ENCODE peak calls at places on chromosome 14, in seven cellular contexts. One of them, this sample, is unnamed.

GRCh38 chr14:103552811-103553210 is 9.6 kb downstream of the BAG5 start:
- DNase-seq in WTC11: no peak
- DNase-seq in RWPE1: no peak
- DNase-seq in RWPE2: no peak
- DNase-seq in left ventricle myocardium inferior: peak; percentile 15
- DNase-seq in fibroblast of pulmonary artery: no peak
- DNase-seq in K562: no peak
- DNase-seq in this sample: peak; percentile 46

GRCh38 chr14:105473033-105473676 is 1.5 kb upstream of the CRIP2 start:
- DNase-seq in RWPE1: no peak
- DNase-seq in WTC11: no peak
- DNase-seq in K562: no peak
- DNase-seq in left ventricle myocardium inferior: peak; percentile 44
- DNase-seq in fibroblast of pulmonary artery: no peak
- DNase-seq in RWPE2: no peak
- DNase-seq in this sample: no peak

GRCh38 chr14:78752789-78753188 is 582.6 kb downstream of the NRXN3 start:
- DNase-seq in left ventricle myocardium inferior: no peak
- DNase-seq in RWPE2: no peak
- DNase-seq in K562: no peak
- DNase-seq in fibroblast of pulmonary artery: no peak
- DNase-seq in WTC11: no peak
- DNase-seq in RWPE1: no peak
- DNase-seq in this sample: no peak

GRCh38 chr14:72815459-72815858 is 78.4 kb downstream of the DPF3 start:
- DNase-seq in WTC11: no peak
- DNase-seq in RWPE2: no peak
- DNase-seq in left ventricle myocardium inferior: no peak
- DNase-seq in RWPE1: no peak
- DNase-seq in K562: no peak
- DNase-seq in fibroblast of pulmonary artery: no peak
- DNase-seq in this sample: no peak

GRCh38 chr14:104881369-104881979 is 16.4 kb downstream of the CEP170B start:
- DNase-seq in K562: no peak
- DNase-seq in WTC11: no peak
- DNase-seq in fibroblast of pulmonary artery: no peak
- DNase-seq in RWPE1: no peak
- DNase-seq in left ventricle myocardium inferior: peak; percentile 66
- DNase-seq in RWPE2: no peak
- DNase-seq in this sample: no peak

GRCh38 chr14:66069830-66070541 is 416.2 kb upstream of the CCDC196 start:
- DNase-seq in RWPE2: no peak
- DNase-seq in left ventricle myocardium inferior: no peak
- DNase-seq in WTC11: no peak
- DNase-seq in RWPE1: peak; percentile 16
- DNase-seq in fibroblast of pulmonary artery: no peak
- DNase-seq in K562: no peak
- DNase-seq in this sample: no peak

GRCh38 chr14:68217891-68218290 is 398.3 kb downstream of the RAD51B start:
- DNase-seq in RWPE2: no peak
- DNase-seq in left ventricle myocardium inferior: no peak
- DNase-seq in RWPE1: no peak
- DNase-seq in fibroblast of pulmonary artery: no peak
- DNase-seq in WTC11: no peak
- DNase-seq in K562: no peak
- DNase-seq in this sample: no peak

GRCh38 chr14:57480044-57480443 is 13.6 kb downstream of the CCDC198 start:
- DNase-seq in fibroblast of pulmonary artery: no peak
- DNase-seq in K562: no peak
- DNase-seq in RWPE2: no peak
- DNase-seq in RWPE1: no peak
- DNase-seq in WTC11: no peak
- DNase-seq in left ventricle myocardium inferior: no peak
- DNase-seq in this sample: no peak

GRCh38 chr14:49924852-49925251 is 32.0 kb downstream of the ARF6 start:
- DNase-seq in RWPE1: no peak
- DNase-seq in fibroblast of pulmonary artery: no peak
- DNase-seq in WTC11: no peak
- DNase-seq in K562: no peak
- DNase-seq in left ventricle myocardium inferior: no peak
- DNase-seq in RWPE2: no peak
- DNase-seq in this sample: no peak

GRCh38 chr14:102591372-102591943 is 991 bp upstream of the RCOR1 start:
- DNase-seq in WTC11: peak; percentile 34
- DNase-seq in fibroblast of pulmonary artery: no peak
- DNase-seq in left ventricle myocardium inferior: peak; percentile 53
- DNase-seq in RWPE1: no peak
- DNase-seq in RWPE2: no peak
- DNase-seq in K562: no peak
- DNase-seq in this sample: no peak

GRCh38 chr14:81068384-81068783 is 113.0 kb downstream of the TSHR start:
- DNase-seq in K562: no peak
- DNase-seq in left ventricle myocardium inferior: no peak
- DNase-seq in WTC11: no peak
- DNase-seq in fibroblast of pulmonary artery: no peak
- DNase-seq in RWPE1: no peak
- DNase-seq in RWPE2: no peak
- DNase-seq in this sample: no peak

GRCh38 chr14:81062380-81062779 is 107.0 kb downstream of the TSHR start:
- DNase-seq in RWPE2: no peak
- DNase-seq in WTC11: no peak
- DNase-seq in left ventricle myocardium inferior: no peak
- DNase-seq in fibroblast of pulmonary artery: no peak
- DNase-seq in RWPE1: no peak
- DNase-seq in K562: no peak
- DNase-seq in this sample: no peak

GRCh38 chr14:81067156-81067555 is 111.7 kb downstream of the TSHR start:
- DNase-seq in RWPE1: no peak
- DNase-seq in fibroblast of pulmonary artery: no peak
- DNase-seq in left ventricle myocardium inferior: no peak
- DNase-seq in K562: no peak
- DNase-seq in WTC11: no peak
- DNase-seq in RWPE2: no peak
- DNase-seq in this sample: no peak

GRCh38 chr14:81066672-81067071 is 111.3 kb downstream of the TSHR start:
- DNase-seq in RWPE1: no peak
- DNase-seq in left ventricle myocardium inferior: no peak
- DNase-seq in WTC11: no peak
- DNase-seq in fibroblast of pulmonary artery: no peak
- DNase-seq in K562: no peak
- DNase-seq in RWPE2: no peak
- DNase-seq in this sample: no peak

GRCh38 chr14:81062816-81063215 is 107.4 kb downstream of the TSHR start:
- DNase-seq in fibroblast of pulmonary artery: peak; percentile 0
- DNase-seq in K562: peak; percentile 8
- DNase-seq in WTC11: peak; percentile 30
- DNase-seq in RWPE1: no peak
- DNase-seq in RWPE2: no peak
- DNase-seq in left ventricle myocardium inferior: no peak
- DNase-seq in this sample: no peak
- TF ChIP-seq CTCF in fibroblast of pulmonary artery: peak; percentile 19
- TF ChIP-seq CTCF in K562: peak; percentile 46
- TF ChIP-seq CTCF in WTC11: peak; percentile 35
- TF ChIP-seq CTCF in RWPE1: no peak
- TF ChIP-seq CTCF in RWPE2: peak; percentile 63
- TF ChIP-seq CTCF in left ventricle myocardium inferior: peak; percentile 44
- TF ChIP-seq CTCF in this sample: peak; percentile 72

GRCh38 chr14:22124071-22124613 is 450.5 kb upstream of the OR4E1 start:
- DNase-seq in K562: no peak
- DNase-seq in WTC11: no peak
- DNase-seq in RWPE1: no peak
- DNase-seq in fibroblast of pulmonary artery: no peak
- DNase-seq in RWPE2: no peak
- DNase-seq in left ventricle myocardium inferior: no peak
- DNase-seq in this sample: no peak

GRCh38 chr14:22123188-22123560 is 449.6 kb upstream of the OR4E1 start:
- DNase-seq in RWPE1: no peak
- DNase-seq in RWPE2: no peak
- DNase-seq in left ventricle myocardium inferior: no peak
- DNase-seq in K562: no peak
- DNase-seq in fibroblast of pulmonary artery: no peak
- DNase-seq in WTC11: no peak
- DNase-seq in this sample: no peak

GRCh38 chr14:22118894-22119477 is 445.4 kb upstream of the OR4E1 start:
- DNase-seq in fibroblast of pulmonary artery: no peak
- DNase-seq in WTC11: no peak
- DNase-seq in RWPE2: no peak
- DNase-seq in RWPE1: no peak
- DNase-seq in K562: no peak
- DNase-seq in left ventricle myocardium inferior: no peak
- DNase-seq in this sample: no peak

DNA sequence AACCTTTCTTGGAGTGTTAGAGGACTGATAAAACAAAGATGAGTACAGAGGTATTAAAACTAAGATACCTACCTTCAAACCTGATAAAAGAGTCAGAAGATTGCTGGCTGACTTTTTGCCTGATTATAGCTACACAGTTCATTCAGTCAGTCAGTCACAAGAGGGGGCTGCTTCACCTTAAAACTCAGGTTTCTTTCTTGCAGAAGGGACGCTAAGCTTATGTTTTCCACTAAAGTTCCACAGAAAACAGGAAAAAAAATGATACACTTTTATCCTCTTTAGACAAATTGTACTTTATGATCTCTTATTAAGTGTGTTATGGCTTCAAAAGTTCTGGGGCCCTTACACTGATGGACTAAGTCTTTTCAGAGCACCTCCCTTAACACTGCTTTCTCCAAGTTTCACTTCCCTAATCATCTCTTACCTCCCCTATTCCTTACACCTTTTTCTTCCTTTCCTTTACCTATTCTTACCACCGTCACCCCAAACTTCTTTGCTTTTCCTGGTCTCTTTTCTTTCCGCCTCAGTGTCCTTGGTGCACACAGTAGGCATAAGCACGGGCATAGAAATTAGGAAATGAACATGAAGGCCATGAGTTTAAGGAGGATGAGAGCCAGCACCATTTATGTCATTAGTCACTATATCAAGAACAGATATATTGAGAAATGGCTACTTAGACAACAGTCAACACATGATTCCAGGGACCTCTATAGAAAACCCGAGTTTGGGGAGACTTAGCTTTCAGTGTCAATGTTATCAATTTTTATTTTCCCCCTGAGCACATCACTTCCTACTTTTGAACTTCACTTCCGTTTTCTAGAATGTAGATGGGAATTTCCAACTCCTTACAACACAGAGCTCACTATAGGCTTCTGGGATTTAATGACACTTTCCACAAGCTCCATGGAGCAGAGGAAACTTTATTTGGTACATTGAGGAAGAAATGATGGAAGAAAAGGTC is 448.9 kb upstream of the OR4E1 start:
- DNase-seq in K562: no peak
- DNase-seq in RWPE2: no peak
- DNase-seq in WTC11: no peak
- DNase-seq in fibroblast of pulmonary artery: no peak
- DNase-seq in left ventricle myocardium inferior: no peak
- DNase-seq in RWPE1: no peak
- DNase-seq in this sample: no peak
- TF ChIP-seq CTCF in K562: no peak
- TF ChIP-seq CTCF in RWPE2: peak; percentile 65
- TF ChIP-seq CTCF in WTC11: no peak
- TF ChIP-seq CTCF in fibroblast of pulmonary artery: no peak
- TF ChIP-seq CTCF in left ventricle myocardium inferior: no peak
- TF ChIP-seq CTCF in RWPE1: no peak
- TF ChIP-seq CTCF in this sample: peak; percentile 70

GRCh38 chr14:75229923-75230792 is 48.5 kb upstream of the FOS start:
- DNase-seq in fibroblast of pulmonary artery: peak; percentile 82
- DNase-seq in left ventricle myocardium inferior: peak; percentile 71
- DNase-seq in K562: peak; percentile 36
- DNase-seq in WTC11: no peak
- DNase-seq in RWPE1: peak; percentile 66
- DNase-seq in RWPE2: peak; percentile 86
- DNase-seq in this sample: no peak
- TF ChIP-seq CTCF in fibroblast of pulmonary artery: peak; percentile 22
- TF ChIP-seq CTCF in left ventricle myocardium inferior: no peak
- TF ChIP-seq CTCF in K562: no peak
- TF ChIP-seq CTCF in WTC11: no peak
- TF ChIP-seq CTCF in RWPE1: no peak
- TF ChIP-seq CTCF in RWPE2: peak; percentile 54
- TF ChIP-seq CTCF in this sample: peak; percentile 55

GRCh38 chr14:42023452-42023851 is 416.8 kb downstream of the LRFN5 start:
- DNase-seq in K562: no peak
- DNase-seq in RWPE2: no peak
- DNase-seq in left ventricle myocardium inferior: no peak
- DNase-seq in WTC11: no peak
- DNase-seq in RWPE1: no peak
- DNase-seq in fibroblast of pulmonary artery: no peak
- DNase-seq in this sample: no peak

GRCh38 chr14:42027271-42027670 is 420.6 kb downstream of the LRFN5 start:
- DNase-seq in RWPE1: no peak
- DNase-seq in fibroblast of pulmonary artery: no peak
- DNase-seq in WTC11: no peak
- DNase-seq in left ventricle myocardium inferior: no peak
- DNase-seq in RWPE2: no peak
- DNase-seq in K562: no peak
- DNase-seq in this sample: no peak

GRCh38 chr14:42028607-42029006 is 421.9 kb downstream of the LRFN5 start:
- DNase-seq in WTC11: no peak
- DNase-seq in left ventricle myocardium inferior: no peak
- DNase-seq in RWPE1: no peak
- DNase-seq in K562: no peak
- DNase-seq in fibroblast of pulmonary artery: no peak
- DNase-seq in RWPE2: no peak
- DNase-seq in this sample: no peak
- TF ChIP-seq CTCF in WTC11: no peak
- TF ChIP-seq CTCF in left ventricle myocardium inferior: no peak
- TF ChIP-seq CTCF in RWPE1: no peak
- TF ChIP-seq CTCF in K562: no peak
- TF ChIP-seq CTCF in fibroblast of pulmonary artery: no peak
- TF ChIP-seq CTCF in RWPE2: no peak
- TF ChIP-seq CTCF in this sample: no peak

GRCh38 chr14:21724115-21724973 is 50.7 kb upstream of the OR4E1 start:
- DNase-seq in K562: no peak
- DNase-seq in RWPE2: no peak
- DNase-seq in RWPE1: no peak
- DNase-seq in fibroblast of pulmonary artery: no peak
- DNase-seq in left ventricle myocardium inferior: no peak
- DNase-seq in WTC11: no peak
- DNase-seq in this sample: no peak
- TF ChIP-seq CTCF in K562: no peak
- TF ChIP-seq CTCF in RWPE2: no peak
- TF ChIP-seq CTCF in RWPE1: no peak
- TF ChIP-seq CTCF in fibroblast of pulmonary artery: no peak
- TF ChIP-seq CTCF in left ventricle myocardium inferior: no peak
- TF ChIP-seq CTCF in WTC11: no peak
- TF ChIP-seq CTCF in this sample: no peak

GRCh38 chr14:21510735-21511657 is at the start of gene METTL3:
- DNase-seq in K562: peak; percentile 81
- DNase-seq in RWPE1: peak; percentile 91
- DNase-seq in RWPE2: peak; percentile 99
- DNase-seq in WTC11: peak; percentile 93
- DNase-seq in fibroblast of pulmonary artery: peak; percentile 99
- DNase-seq in left ventricle myocardium inferior: peak; percentile 97
- DNase-seq in this sample: peak; percentile 97
- TF ChIP-seq CTCF in K562: no peak
- TF ChIP-seq CTCF in RWPE1: no peak
- TF ChIP-seq CTCF in RWPE2: no peak
- TF ChIP-seq CTCF in WTC11: no peak
- TF ChIP-seq CTCF in fibroblast of pulmonary artery: no peak
- TF ChIP-seq CTCF in left ventricle myocardium inferior: no peak
- TF ChIP-seq CTCF in this sample: no peak

GRCh38 chr14:60327447-60328331 is 78.7 kb downstream of the PPM1A start:
- DNase-seq in RWPE2: no peak
- DNase-seq in left ventricle myocardium inferior: peak; percentile 19
- DNase-seq in fibroblast of pulmonary artery: peak; percentile 15
- DNase-seq in WTC11: peak; percentile 46
- DNase-seq in RWPE1: no peak
- DNase-seq in K562: no peak
- DNase-seq in this sample: no peak
- TF ChIP-seq CTCF in RWPE2: peak; percentile 22
- TF ChIP-seq CTCF in left ventricle myocardium inferior: peak; percentile 29
- TF ChIP-seq CTCF in fibroblast of pulmonary artery: no peak
- TF ChIP-seq CTCF in WTC11: no peak
- TF ChIP-seq CTCF in RWPE1: no peak
- TF ChIP-seq CTCF in K562: no peak
- TF ChIP-seq CTCF in this sample: peak; percentile 29

This sample was measured in chondrocyte.